ENCODE peak calls at places on chromosomes 6 and 20, in seven cellular contexts. Y, Z, A, F, I, K and H are unnamed samples.

GRCh38 chr20:17504326-17504897 is 26.8 kb downstream of the BFSP1 start:
- DNase-seq in Y (no peak), Z (no peak), A (no peak), F (peak), I (no peak), K (no peak), H (no peak)

GRCh38 chr6:31473780-31474725 is 23.9 kb upstream of the MICB start:
- DNase-seq in Y (no peak), Z (no peak), A (no peak), F (no peak), I (no peak), K (no peak), H (no peak)

GRCh38 chr6:82840571-82840970 is 225.1 kb downstream of the UBE3D start:
- DNase-seq in Y (no peak), Z (no peak), A (no peak), F (no peak), I (no peak), K (no peak), H (no peak)

GRCh38 chr6:157268396-157268795 is 54.9 kb downstream of the TMEM242 start:
- DNase-seq in Y (no peak), Z (no peak), A (no peak), F (no peak), I (no peak), K (no peak), H (no peak)

GRCh38 chr20:61517419-61517818 is 265.4 kb downstream of the CDH4 start:
- DNase-seq in Y (no peak), Z (no peak), A (no peak), F (no peak), I (no peak), K (no peak), H (no peak)

GRCh38 chr20:37282558-37282957 is 6.9 kb upstream of the MANBAL start:
- DNase-seq in Y (no peak), Z (peak), A (no peak), F (peak), I (no peak), K (no peak), H (no peak)

GRCh38 chr6:40852667-40853383 is 186.2 kb downstream of the UNC5CL start:
- DNase-seq in Y (no peak), Z (no peak), A (no peak), F (no peak), I (no peak), K (no peak), H (no peak)

GRCh38 chr20:4828830-4829493 is 107.3 kb downstream of the PRND start:
- DNase-seq in Y (no peak), Z (no peak), A (peak), F (peak), I (no peak), K (no peak), H (no peak)